ENCODE peak calls at places on chromosomes 11 and 22, in nine cellular contexts. V, E, H, L, K, I, Q, O and Z are unnamed samples. For H3K4me1, the result is how much of the 10 kb centered on the place peaks cover.

GRCh38 chr11:4748435-4748834 is 21.3 kb downstream of the OR51F1 start:
- DNase-seq in H (no peak), K (no peak), E (no peak), I (no peak), Q (no peak), O (no peak), L (no peak), V (no peak), Z (no peak)

GRCh38 chr11:2534131-2534956 is 89.5 kb downstream of the KCNQ1 start:
- DNase-seq in L (no peak), V (peak), Q (no peak), E (peak), I (no peak), O (peak), K (no peak), H (peak), Z (no peak)

GRCh38 chr11:7252683-7253213 is 1.0 kb downstream of the SYT9 start:
- DNase-seq in E (no peak), K (no peak), H (no peak), L (no peak), I (no peak), Q (peak), O (no peak), V (no peak), Z (no peak)

GRCh38 chr11:35649984-35650383 is 12.6 kb upstream of the TRIM44 start:
- DNase-seq in K (no peak), V (peak), O (no peak), H (no peak), I (no peak), Q (no peak), E (no peak), L (no peak), Z (no peak)

GRCh38 chr11:35146074-35146521 is 7.1 kb downstream of the CD44 start:
- DNase-seq in Q (no peak), K (no peak), I (no peak), H (no peak), L (no peak), O (no peak), E (no peak), V (peak), Z (no peak)

GRCh38 chr22:30290318-30290678 is 993 bp upstream of the CASTOR1 start:
- DNase-seq in V (no peak), Q (no peak), K (peak), H (no peak), O (no peak), I (no peak), E (no peak), L (peak), Z (no peak)

GRCh38 chr11:289145-289705 is 299 bp downstream of the PGGHG start:
- DNase-seq in Q (no peak), H (no peak), E (no peak), O (no peak), K (no peak), I (no peak), V (no peak), L (peak), Z (peak)

GRCh38 chr22:19817561-19818263 is 37.0 kb downstream of the GNB1L start:
- DNase-seq in H (no peak), O (no peak), V (no peak), I (no peak), Q (peak), K (no peak), E (peak), L (no peak), Z (no peak)

GRCh38 chr11:92249156-92249753 is 24.6 kb downstream of the FAT3 start:
- DNase-seq in O (no peak), Q (no peak), V (no peak), H (no peak), L (no peak), E (no peak), I (no peak), K (no peak), Z (no peak)

GRCh38 chr11:18375941-18376340 is 18.4 kb upstream of the LDHA start:
- DNase-seq in H (no peak), K (no peak), E (no peak), I (no peak), O (no peak), L (no peak), V (no peak), Q (no peak), Z (no peak)

GRCh38 chr11:5275369-5276110 is 5.8 kb upstream of the HBE1 start:
- DNase-seq in E (no peak), Q (no peak), L (no peak), H (no peak), I (no peak), K (no peak), V (no peak), O (no peak), Z (no peak)

GRCh38 chr11:31958086-31958735 is 132.7 kb upstream of the RCN1 start:
- DNase-seq in Q (peak), L (no peak), E (no peak), K (peak), O (peak), I (peak), H (peak), V (peak), Z (peak)

GRCh38 chr11:35337136-35337918 is 82.0 kb downstream of the SLC1A2 start:
- DNase-seq in L (no peak), K (no peak), V (peak), E (no peak), I (no peak), O (no peak), H (peak), Q (no peak), Z (no peak)

GRCh38 chr22:40679249-40679963 is at the start of gene MCHR1:
- DNase-seq in Q (no peak), H (peak), I (no peak), K (no peak), E (peak), L (no peak), O (no peak), V (no peak), Z (no peak)

GRCh38 chr11:61922539-61922938 is 5.2 kb upstream of the RAB3IL1 start:
- DNase-seq in Q (peak), I (peak), L (peak), E (no peak), H (peak), O (peak), V (no peak), K (peak), Z (no peak)

GRCh38 chr11:126544311-126545056 is 189.0 kb downstream of the ST3GAL4 start:
- DNase-seq in I (peak), K (no peak), Q (no peak), L (peak), V (peak), H (peak), O (no peak), E (no peak), Z (no peak)

GRCh38 chr22:27239520-27239919 is 562.0 kb downstream of the MN1 start:
- DNase-seq in I (no peak), K (no peak), V (no peak), E (no peak), H (no peak), L (no peak), Q (no peak), O (no peak), Z (no peak)

GRCh38 chr22:50071432-50072166 is 13.5 kb upstream of the TTLL8 start:
- DNase-seq in O (no peak), V (peak), I (no peak), H (no peak), Q (no peak), L (no peak), E (peak), K (no peak), Z (no peak)

GRCh38 chr11:79193663-79194062 is 247.2 kb downstream of the TENM4 start:
- DNase-seq in H (no peak), Q (no peak), K (no peak), E (no peak), L (no peak), I (no peak), O (no peak), V (no peak), Z (no peak)

GRCh38 chr11:26231252-26231661 is 100.7 kb upstream of the ANO3 start:
- DNase-seq in I (no peak), E (no peak), V (peak), K (no peak), L (no peak), H (no peak), Q (no peak), O (no peak), Z (no peak)

GRCh38 chr11:47607380-47607779 is 13.2 kb upstream of the C1QTNF4 start:
- DNase-seq in O (peak), K (peak), H (peak), E (no peak), V (no peak), I (no peak), Q (no peak), L (peak), Z (no peak)

GRCh38 chr22:20781272-20781990 is 7.5 kb downstream of the SERPIND1 start:
- DNase-seq in V (peak), K (no peak), I (no peak), H (no peak), E (no peak), L (no peak), O (no peak), Q (no peak), Z (no peak)

GRCh38 chr11:44611687-44612437 is 46.4 kb downstream of the CD82 start:
- DNase-seq in V (no peak), O (no peak), H (no peak), I (no peak), K (peak), E (no peak), Q (no peak), L (no peak), Z (peak)

GRCh38 chr11:104625246-104625645 is 273.0 kb downstream of the CASP12 start:
- DNase-seq in K (no peak), I (no peak), E (no peak), O (no peak), H (no peak), Q (no peak), L (no peak), V (peak), Z (no peak)

GRCh38 chr11:75346912-75347647 is 4.4 kb downstream of the ARRB1 start:
- DNase-seq in E (peak), L (peak), O (peak), I (peak), K (no peak), Q (peak), H (no peak), V (no peak), Z (no peak)

GRCh38 chr11:75344761-75345454 is 6.6 kb downstream of the ARRB1 start:
- DNase-seq in K (no peak), H (no peak), O (no peak), E (no peak), I (peak), V (peak), L (no peak), Q (no peak), Z (no peak)

GRCh38 chr11:75345455-75346224 is 5.8 kb downstream of the ARRB1 start:
- DNase-seq in L (no peak), K (no peak), E (peak), I (peak), V (no peak), O (no peak), H (no peak), Q (no peak), Z (no peak)

GRCh38 chr11:75347781-75348613 is 3.5 kb downstream of the ARRB1 start:
- DNase-seq in E (peak), Q (no peak), K (peak), V (no peak), L (peak), H (peak), O (no peak), I (peak), Z (no peak)

GRCh38 chr11:75346296-75346695 is 5.2 kb downstream of the ARRB1 start:
- DNase-seq in V (no peak), O (no peak), E (peak), H (no peak), K (no peak), I (no peak), Q (no peak), L (no peak), Z (no peak)
- H3K4me1 ChIP-seq in V (under half), O (under half), E (half or more), H (half or more), K (half or more), I (half or more), Q (half or more), L (under half), Z (half or more)

DNA sequence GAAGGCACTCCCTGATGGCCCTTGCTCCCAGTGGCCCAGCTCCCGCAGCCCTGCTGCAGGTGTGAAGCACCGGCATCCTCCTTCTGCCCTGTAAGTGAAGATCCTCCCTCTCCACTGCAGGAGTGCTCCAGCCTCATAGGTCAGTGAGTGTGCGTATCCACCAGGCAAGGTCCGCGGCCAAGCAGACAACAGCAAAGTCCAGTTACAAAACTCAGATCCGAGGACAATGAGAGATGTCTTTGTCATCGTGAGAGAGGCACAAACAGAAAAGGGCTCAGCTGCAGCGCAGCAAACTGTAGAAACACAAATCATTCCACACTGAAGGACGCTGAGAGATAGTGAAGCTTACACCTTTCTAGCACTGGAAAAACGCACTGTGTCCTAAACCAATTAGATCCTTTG is 46.1 kb downstream of the MYH9 start:
- DNase-seq in H (no peak), K (no peak), L (no peak), E (no peak), Q (no peak), I (no peak), V (no peak), O (no peak), Z (no peak)
- H3K4me1 ChIP-seq in H (under half), K (half or more), L (under half), E (under half), Q (half or more), I (under half), V (under half), O (under half), Z (half or more)

GRCh38 chr22:39092111-39092867 is 4.8 kb upstream of the APOBEC3H start:
- DNase-seq in V (no peak), H (no peak), Q (peak), L (no peak), O (no peak), I (no peak), E (no peak), K (no peak), Z (no peak)
- H3K4me1 ChIP-seq in V (under half), H (under half), Q (under half), L (under half), O (under half), I (under half), E (under half), K (under half), Z (half or more)

GRCh38 chr11:12540913-12541587 is 133.2 kb upstream of the TEAD1 start:
- DNase-seq in E (no peak), O (peak), I (no peak), Q (no peak), K (no peak), L (peak), V (peak), H (peak), Z (no peak)
- H3K4me1 ChIP-seq in E (under half), O (under half), I (under half), Q (under half), K (under half), L (under half), V (under half), H (under half), Z (under half)

GRCh38 chr22:42282943-42283287 is 12.5 kb upstream of the TCF20 start:
- DNase-seq in Q (no peak), L (no peak), O (no peak), K (no peak), V (no peak), E (no peak), I (no peak), H (no peak), Z (no peak)
- H3K4me1 ChIP-seq in Q (under half), L (under half), O (under half), K (under half), V (under half), E (under half), I (under half), H (under half), Z (under half)

GRCh38 chr11:114140826-114141225 is 81.3 kb downstream of the ZBTB16 start:
- DNase-seq in Q (no peak), I (no peak), O (no peak), L (no peak), H (no peak), K (no peak), V (no peak), E (no peak), Z (no peak)
- H3K4me1 ChIP-seq in Q (half or more), I (under half), O (half or more), L (under half), H (half or more), K (half or more), V (under half), E (under half), Z (under half)

GRCh38 chr11:12693075-12693473 is 18.9 kb downstream of the TEAD1 start:
- DNase-seq in V (no peak), I (no peak), H (no peak), Q (no peak), L (peak), E (peak), O (no peak), K (no peak), Z (no peak)
- H3K4me1 ChIP-seq in V (half or more), I (under half), H (half or more), Q (under half), L (under half), E (half or more), O (half or more), K (half or more), Z (under half)

DNA sequence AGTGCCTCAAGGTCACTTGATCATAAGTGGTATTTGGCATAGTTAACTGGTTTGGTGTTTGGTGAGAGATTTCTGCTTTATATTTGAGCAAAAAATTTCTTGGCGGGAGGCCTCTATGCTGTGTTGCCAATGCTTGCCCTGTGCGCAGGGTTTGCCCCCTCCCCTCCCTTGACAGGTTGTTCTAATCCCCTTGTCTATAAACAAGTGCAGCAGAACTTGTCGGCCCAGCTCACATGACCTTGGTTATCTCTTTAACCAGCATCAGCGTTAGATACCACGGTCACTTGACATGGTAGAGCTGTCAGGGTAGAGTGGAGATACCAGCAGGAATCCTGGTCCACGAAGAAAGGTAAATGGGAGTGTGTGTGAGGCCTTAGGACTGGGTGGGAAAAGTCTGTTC is 35.6 kb downstream of the MARK2 start:
- DNase-seq in Q (no peak), I (no peak), E (no peak), O (no peak), V (no peak), K (peak), L (no peak), H (peak), Z (no peak)
- H3K4me1 ChIP-seq in Q (half or more), I (under half), E (under half), O (under half), V (under half), K (half or more), L (under half), H (under half), Z (under half)

GRCh38 chr22:45239378-45240136 is 1.1 kb downstream of the KIAA0930 start:
- DNase-seq in L (no peak), I (no peak), O (no peak), Q (peak), E (peak), K (no peak), V (no peak), H (no peak), Z (no peak)
- H3K4me1 ChIP-seq in L (under half), I (under half), O (under half), Q (under half), E (under half), K (under half), V (under half), H (under half), Z (under half)